ENCODE peak calls at places on chromosome 14, in six cellular contexts. I is heart left ventricle, P is IMR-90, C is uterus, D is A549, E is fibroblast of lung. N is an unnamed sample.
A peak's percentile ranks its signal among the peaks of the same experiment; 100 is the strongest.

GRCh38 chr14:92282669-92283068 is 40.3 kb upstream of the SLC24A4 start:
- DNase-seq in I (no peak), P (no peak), C (no peak), D (no peak), E (no peak), N (no peak)

GRCh38 chr14:50018236-50019210 is 97.8 kb downstream of the VCPKMT start:
- DNase-seq in I (peak; percentile 66), P (peak; percentile 80), C (peak; percentile 74), D (peak; percentile 41), E (peak; percentile 66), N (no peak)

GRCh38 chr14:30125322-30125944 is 197.8 kb upstream of the PRKD1 start:
- DNase-seq in I (no peak), P (no peak), C (no peak), D (no peak), E (peak; percentile 9), N (no peak)

GRCh38 chr14:59629384-59630158 is 53.0 kb upstream of the CCDC175 start:
- DNase-seq in I (no peak), P (no peak), C (no peak), D (no peak), E (no peak), N (no peak)

GRCh38 chr14:65095633-65096205 is 6.6 kb downstream of the MAX start:
- DNase-seq in I (peak; percentile 66), P (peak; percentile 74), C (peak; percentile 81), D (no peak), E (peak; percentile 89), N (peak; percentile 99)

GRCh38 chr14:24441904-24442239 is 704 bp downstream of the SDR39U1 start:
- DNase-seq in I (no peak), P (peak; percentile 52), C (no peak), D (no peak), E (peak; percentile 64), N (no peak)

GRCh38 chr14:50928002-50928635 is 16.2 kb downstream of the PYGL start:
- DNase-seq in I (peak; percentile 11), P (peak; percentile 85), C (no peak), D (no peak), E (peak; percentile 98), N (no peak)

GRCh38 chr14:91170504-91171121 is 56.7 kb downstream of the DGLUCY start:
- DNase-seq in I (peak; percentile 23), P (peak; percentile 25), C (peak; percentile 57), D (no peak), E (peak; percentile 54), N (no peak)

GRCh38 chr14:30443368-30444007 is 115.5 kb upstream of the G2E3 start:
- DNase-seq in I (no peak), P (peak; percentile 46), C (no peak), D (peak; percentile 46), E (peak; percentile 32), N (peak; percentile 48)

GRCh38 chr14:68668531-68668930 is 124.3 kb downstream of the ZFP36L1 start:
- DNase-seq in I (no peak), P (no peak), C (peak; percentile 16), D (no peak), E (no peak), N (no peak)

GRCh38 chr14:21987937-21988336 is 314.3 kb upstream of the OR4E1 start:
- DNase-seq in I (no peak), P (peak; percentile 12), C (no peak), D (peak; percentile 70), E (no peak), N (no peak)

GRCh38 chr14:53327716-53328115 is 174.6 kb upstream of the DDHD1 start:
- DNase-seq in I (no peak), P (peak; percentile 69), C (peak; percentile 45), D (no peak), E (peak; percentile 78), N (peak; percentile 17)

GRCh38 chr14:69299286-69300035 is 39.5 kb downstream of the GALNT16 start:
- DNase-seq in I (no peak), P (no peak), C (no peak), D (no peak), E (no peak), N (no peak)

GRCh38 chr14:74964787-74965769 is 9.7 kb upstream of the PGF start:
- DNase-seq in I (no peak), P (peak; percentile 40), C (no peak), D (no peak), E (peak; percentile 42), N (no peak)

GRCh38 chr14:106518054-106518943 is 991.9 kb downstream of the TMEM121 start:
- DNase-seq in I (no peak), P (no peak), C (no peak), D (peak; percentile 2), E (no peak), N (no peak)

GRCh38 chr14:63388766-63389431 is 70.2 kb upstream of the GPHB5 start:
- DNase-seq in I (peak; percentile 35), P (peak; percentile 58), C (peak; percentile 38), D (peak; percentile 65), E (peak; percentile 42), N (no peak)

GRCh38 chr14:71523630-71524320 is 408.5 kb upstream of the RGS6 start:
- DNase-seq in I (no peak), P (peak; percentile 42), C (no peak), D (no peak), E (no peak), N (no peak)
- H3K4me3 ChIP-seq in I (no peak overlapping the region), P (no peak overlapping the region), C (no peak overlapping the region), D (no peak overlapping the region), E (no peak overlapping the region), N (no peak overlapping the region)

GRCh38 chr14:71606064-71606463 is 326.2 kb upstream of the RGS6 start:
- DNase-seq in I (no peak), P (no peak), C (no peak), D (no peak), E (no peak), N (no peak)
- TF ChIP-seq CTCF in I (no peak), P (no peak), C (no peak), D (no peak), E (no peak), N (no peak)

GRCh38 chr14:95318399-95318834 is 1.3 kb downstream of the CLMN start:
- DNase-seq in I (no peak), P (no peak), C (no peak), D (no peak), E (no peak), N (no peak)

GRCh38 chr14:95319312-95320075 is at the start of gene CLMN:
- DNase-seq in I (peak; percentile 34), P (peak; percentile 4), C (peak; percentile 46), D (peak; percentile 44), E (peak; percentile 21), N (no peak)

GRCh38 chr14:95320076-95320895 is 578 bp upstream of the CLMN start:
- DNase-seq in I (peak; percentile 27), P (no peak), C (peak; percentile 47), D (no peak), E (no peak), N (no peak)

GRCh38 chr14:95317817-95318343 is 1.8 kb downstream of the CLMN start:
- DNase-seq in I (no peak), P (no peak), C (no peak), D (no peak), E (no peak), N (no peak)

DNA sequence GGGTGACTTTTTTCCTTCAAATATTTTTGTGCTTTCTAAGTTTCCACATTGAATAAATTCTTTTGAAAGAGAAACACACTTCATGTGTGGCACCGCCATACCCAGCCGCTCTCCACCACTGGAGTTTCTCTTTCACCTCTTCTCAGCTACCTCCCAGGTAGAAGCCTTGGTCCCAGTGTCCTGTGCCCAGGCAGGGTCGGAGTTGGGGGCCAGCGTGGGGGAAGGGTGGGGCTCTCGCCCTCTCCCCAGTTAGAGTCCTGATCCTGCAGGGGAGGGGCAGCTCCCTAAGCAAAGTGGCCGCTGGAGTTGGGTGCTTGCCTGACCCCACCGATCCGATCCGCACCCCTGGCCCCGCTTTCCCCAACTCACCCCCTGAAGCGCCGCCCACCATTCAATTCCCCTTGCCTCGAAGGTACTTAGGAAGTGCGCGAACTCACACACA is 817 bp downstream of the CLMN start:
- DNase-seq in I (no peak), P (no peak), C (peak; percentile 36), D (no peak), E (no peak), N (no peak)
- H3K4me3 ChIP-seq in I (peak overlapping the region; percentile 87), P (no peak overlapping the region), C (peak overlapping the region; percentile 34), D (peak overlapping the region; percentile 99), E (peak overlapping the region; percentile 47), N (peak overlapping the region; percentile 62)

GRCh38 chr14:33432407-33433023 is 493.8 kb downstream of the NPAS3 start:
- DNase-seq in I (no peak), P (peak; percentile 18), C (no peak), D (peak; percentile 29), E (peak; percentile 42), N (peak; percentile 6)
- TF ChIP-seq CTCF in I (peak; percentile 35), P (peak; percentile 40), C (no peak), D (peak; percentile 46), E (peak; percentile 58), N (peak; percentile 57)

GRCh38 chr14:20606902-20607242 is 15.7 kb upstream of the RNASE12 start:
- DNase-seq in I (no peak), P (no peak), C (no peak), D (no peak), E (no peak), N (no peak)

GRCh38 chr14:20607617-20608016 is 16.4 kb upstream of the RNASE12 start:
- DNase-seq in I (no peak), P (no peak), C (no peak), D (no peak), E (no peak), N (no peak)

GRCh38 chr14:20609215-20610001 is 18.2 kb upstream of the RNASE12 start:
- DNase-seq in I (peak; percentile 66), P (peak; percentile 86), C (peak; percentile 81), D (peak; percentile 92), E (peak; percentile 73), N (peak; percentile 76)

GRCh38 chr14:20610002-20610765 is 19.0 kb upstream of the RNASE12 start:
- DNase-seq in I (peak; percentile 77), P (peak; percentile 82), C (peak; percentile 89), D (peak; percentile 86), E (peak; percentile 78), N (no peak)

DNA sequence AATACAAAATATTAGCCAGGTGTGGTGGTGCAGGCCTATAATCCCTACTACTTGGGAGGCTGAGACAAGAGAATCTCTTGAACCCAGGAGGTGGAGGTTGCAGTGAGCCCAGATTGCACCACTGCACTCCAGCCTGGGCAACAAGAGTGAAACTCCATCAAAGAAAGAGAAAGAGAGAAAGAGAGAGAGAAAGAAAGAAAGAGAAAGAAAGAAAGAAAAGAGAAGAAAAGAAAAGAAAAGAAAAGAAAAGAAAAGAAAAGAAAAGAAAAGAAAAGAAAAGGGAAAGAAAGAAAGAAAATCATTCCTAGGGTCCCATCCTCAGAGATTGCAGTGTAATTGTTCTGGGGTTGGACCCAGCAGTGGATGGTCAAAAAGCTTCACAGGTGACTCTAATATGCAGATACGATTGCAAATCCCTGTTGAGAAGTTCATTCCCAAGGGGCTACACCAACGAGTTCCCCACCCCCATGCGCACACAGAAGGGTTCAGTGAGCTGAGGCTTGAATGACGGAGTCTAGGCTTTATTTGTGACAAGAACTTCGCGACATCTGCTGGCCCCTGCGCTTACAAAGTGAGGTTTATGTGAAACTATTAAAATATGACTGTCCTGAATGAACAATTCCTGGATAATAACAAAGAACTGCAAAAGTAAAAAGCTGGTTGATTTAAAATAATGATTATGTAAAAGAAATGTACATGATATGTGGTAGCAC is 17.4 kb upstream of the RNASE12 start:
- DNase-seq in I (no peak), P (no peak), C (no peak), D (no peak), E (no peak), N (no peak)
- H3K4me3 ChIP-seq in I (no peak overlapping the region), P (no peak overlapping the region), C (no peak overlapping the region), D (no peak overlapping the region), E (no peak overlapping the region), N (peak overlapping the region; percentile 0)